ENCODE peak calls at places on chromosomes 5 and 9, in eight cellular contexts. L, V, G, W, R, D, C and E are unnamed samples.

GRCh38 chr9:78879324-78880100 is 582.6 kb downstream of the PSAT1 start:
- DNase-seq in L (no peak), V (no peak), G (no peak), W (no peak), R (no peak), D (no peak), C (no peak), E (no peak)

GRCh38 chr9:126615791-126616447 is 2.2 kb downstream of the LMX1B start:
- DNase-seq in L (no peak), V (no peak), G (no peak), W (no peak), R (no peak), D (no peak), C (no peak), E (peak; percentile 35)

GRCh38 chr9:120733190-120733589 is 18.9 kb upstream of the MEGF9 start:
- DNase-seq in L (no peak), V (peak; percentile 30), G (peak; percentile 22), W (no peak), R (no peak), D (no peak), C (no peak), E (no peak)

GRCh38 chr9:73009649-73010288 is 56.9 kb upstream of the ALDH1A1 start:
- DNase-seq in L (no peak), V (no peak), G (no peak), W (no peak), R (no peak), D (no peak), C (no peak), E (no peak)

GRCh38 chr5:147986134-147986757 is 77.5 kb upstream of the SPINK5 start:
- DNase-seq in L (no peak), V (no peak), G (no peak), W (no peak), R (no peak), D (no peak), C (no peak), E (no peak)

GRCh38 chr5:115360036-115360685 is 63.7 kb upstream of the CCDC112 start:
- DNase-seq in L (no peak), V (no peak), G (no peak), W (no peak), R (no peak), D (no peak), C (no peak), E (no peak)

GRCh38 chr5:141864371-141865370 is 13.5 kb downstream of the PCDH1 start:
- DNase-seq in L (no peak), V (no peak), G (no peak), W (no peak), R (no peak), D (no peak), C (no peak), E (no peak)

GRCh38 chr9:125141751-125142150 is 1.6 kb downstream of the SCAI start:
- DNase-seq in L (no peak), V (no peak), G (no peak), W (no peak), R (no peak), D (no peak), C (no peak), E (no peak)

GRCh38 chr5:117486879-117487391 is 912.3 kb upstream of the SEMA6A start:
- DNase-seq in L (no peak), V (no peak), G (no peak), W (peak; percentile 35), R (no peak), D (no peak), C (no peak), E (no peak)

GRCh38 chr5:19733612-19734495 is 254.1 kb downstream of the CDH18 start:
- DNase-seq in L (no peak), V (no peak), G (no peak), W (no peak), R (no peak), D (no peak), C (peak; percentile 52), E (no peak)